ENCODE peak calls at places on chromosomes 3 and 15, in four cellular contexts. S is LoVo, Q is hepatic stellate cell, Z is left kidney. E is an unnamed sample.

GRCh38 chr15:100873029-100873677 is 6.5 kb upstream of the ALDH1A3 start:
- DNase-seq in Z (peak), Q (peak), S (peak), E (peak)

GRCh38 chr3:197014942-197015575 is 14.6 kb downstream of the MELTF start:
- DNase-seq in S (no peak), Z (no peak), Q (no peak), E (no peak)

GRCh38 chr15:101090460-101090853 is 161.4 kb downstream of the CHSY1 start:
- DNase-seq in S (no peak), Q (no peak), Z (no peak), E (no peak)

GRCh38 chr15:63461230-63461629 is 43.2 kb upstream of the USP3 start:
- DNase-seq in S (no peak), Q (no peak), Z (peak), E (no peak)

GRCh38 chr3:12506201-12506600 is 21.9 kb downstream of the TSEN2 start:
- DNase-seq in Z (peak), S (no peak), Q (no peak), E (no peak)

GRCh38 chr3:106401666-106402319 is 533.0 kb upstream of the CBLB start:
- DNase-seq in Z (no peak), Q (no peak), S (no peak), E (no peak)

GRCh38 chr3:182803006-182803405 is 9.7 kb downstream of the ATP11B start:
- DNase-seq in Q (no peak), S (no peak), Z (no peak), E (no peak)

GRCh38 chr3:162034368-162034767 is 537.8 kb downstream of the OTOL1 start:
- DNase-seq in Z (no peak), S (no peak), Q (peak), E (no peak)

GRCh38 chr3:119380697-119381096 is 82.7 kb downstream of the TMEM39A start:
- DNase-seq in S (no peak), Q (no peak), Z (no peak), E (no peak)

GRCh38 chr3:10242182-10243065 is 5.8 kb upstream of the TATDN2 start:
- DNase-seq in Z (peak), Q (peak), S (no peak), E (no peak)

E was measured in amniotic stem cell.